ENCODE peak calls at places on chromosomes 3 and 15, in four cellular contexts. H is stimulated activated CD4-positive, alpha-beta T cell treated with anti-CD3 and anti-CD28 coated beads, Interleukin-1b, Interleukin-23, amount 100 ng/mL, for 24 hours; O is tibial artery; S is hepatic stellate cell. P is an unnamed sample.

GRCh38 chr3:183878071-183878470 is 6.6 kb downstream of the PARL start:
- DNase-seq in O (peak), S (no peak), H (no peak), P (no peak)

GRCh38 chr3:134350861-134351311 is 23.4 kb downstream of the AMOTL2 start:
- DNase-seq in H (no peak), S (no peak), O (no peak), P (peak)

GRCh38 chr15:98791046-98791701 is 142.8 kb downstream of the IGF1R start:
- DNase-seq in O (no peak), S (no peak), H (no peak), P (no peak)

GRCh38 chr3:78519281-78519680 is 1248.5 kb downstream of the ROBO1 start:
- DNase-seq in H (no peak), S (no peak), O (no peak), P (no peak)

GRCh38 chr3:186984064-186984463 is 53.7 kb downstream of the ST6GAL1 start:
- DNase-seq in S (no peak), H (no peak), O (no peak), P (peak)

GRCh38 chr3:36957862-36958686 is 13.2 kb upstream of the TRANK1 start:
- DNase-seq in O (no peak), S (peak), H (no peak), P (peak)

GRCh38 chr3:6644070-6644929 is 216.6 kb upstream of the GRM7 start:
- DNase-seq in S (no peak), H (no peak), O (no peak), P (no peak)

GRCh38 chr3:136149569-136150136 is 46.5 kb downstream of the MSL2 start:
- DNase-seq in O (no peak), H (no peak), S (no peak), P (peak)

GRCh38 chr15:99412626-99413025 is 153.2 kb upstream of the MEF2A start:
- DNase-seq in O (no peak), H (no peak), S (no peak), P (no peak)